ENCODE peak calls at places on chromosomes 12 and 14, in eight cellular contexts. N, D, W, U, P, V, E and T are unnamed samples.

GRCh38 chr12:6382371-6382770 is 1.6 kb upstream of the LTBR start:
- DNase-seq in W (no peak), E (no peak), V (no peak), U (no peak), P (no peak), N (no peak), D (no peak), T (no peak)

GRCh38 chr12:95548056-95548538 is 3.2 kb downstream of the USP44 start:
- DNase-seq in D (peak), E (no peak), P (peak), V (peak), N (peak), U (no peak), W (no peak), T (no peak)

GRCh38 chr12:50901685-50902113 is 50.6 kb upstream of the HIGD1C start:
- DNase-seq in W (no peak), V (no peak), E (no peak), U (no peak), D (no peak), P (no peak), N (no peak), T (no peak)

GRCh38 chr12:40208707-40209106 is 16.1 kb upstream of the LRRK2 start:
- DNase-seq in N (no peak), D (no peak), V (no peak), U (no peak), W (no peak), P (no peak), E (no peak), T (no peak)

GRCh38 chr12:91327136-91327535 is 144.5 kb upstream of the DCN start:
- DNase-seq in V (peak), E (no peak), U (no peak), D (no peak), P (no peak), W (no peak), N (no peak), T (no peak)

GRCh38 chr12:83997425-83997824 is 915.2 kb downstream of the SLC6A15 start:
- DNase-seq in U (no peak), P (no peak), E (no peak), V (no peak), D (no peak), N (no peak), W (no peak), T (no peak)

GRCh38 chr14:59882957-59883356 is 12.4 kb upstream of the RTN1 start:
- DNase-seq in U (peak), P (no peak), D (no peak), N (no peak), V (no peak), W (no peak), E (no peak), T (no peak)

GRCh38 chr12:62640910-62641448 is 174.4 kb downstream of the MON2 start:
- DNase-seq in U (no peak), P (no peak), W (no peak), E (no peak), D (peak), N (peak), V (peak), T (peak)

GRCh38 chr14:24903337-24903736 is 146.6 kb downstream of the STXBP6 start:
- DNase-seq in W (no peak), V (peak), U (peak), N (no peak), D (peak), E (no peak), P (no peak), T (no peak)

GRCh38 chr14:62209287-62209899 is 447.2 kb downstream of the SNAPC1 start:
- DNase-seq in U (peak), E (no peak), D (peak), N (no peak), V (peak), P (no peak), W (no peak), T (no peak)

GRCh38 chr14:65286443-65286842 is 126.1 kb upstream of the FUT8 start:
- DNase-seq in P (no peak), E (no peak), W (no peak), D (no peak), V (no peak), U (no peak), N (no peak), T (peak)

GRCh38 chr12:51293693-51294092 is 23.5 kb upstream of the SMAGP start:
- DNase-seq in E (no peak), D (no peak), V (peak), N (no peak), W (no peak), P (no peak), U (peak), T (no peak)

GRCh38 chr14:94115068-94115591 is 4.6 kb downstream of the IFI27 start:
- DNase-seq in D (peak), U (no peak), V (no peak), E (no peak), P (peak), W (no peak), N (no peak), T (no peak)

GRCh38 chr12:54415223-54415929 is 3.7 kb downstream of the ITGA5 start:
- DNase-seq in U (no peak), P (no peak), W (no peak), V (no peak), N (peak), D (peak), E (no peak), T (peak)

GRCh38 chr12:6867407-6868210 is at the start of gene TPI1:
- DNase-seq in W (peak), U (peak), P (peak), N (peak), E (peak), V (peak), D (peak), T (peak)

GRCh38 chr12:29591140-29592020 is 93.9 kb upstream of the OVCH1 start:
- DNase-seq in U (peak), V (peak), E (no peak), W (no peak), P (no peak), N (peak), D (no peak), T (no peak)

GRCh38 chr14:35365130-35366047 is 39.2 kb downstream of the NFKBIA start:
- DNase-seq in W (no peak), P (no peak), N (peak), E (peak), U (peak), D (peak), V (peak), T (no peak)

GRCh38 chr12:128908254-128908653 is 55.0 kb downstream of the GLT1D1 start:
- DNase-seq in W (no peak), D (no peak), P (no peak), U (no peak), V (no peak), N (no peak), E (no peak), T (no peak)

GRCh38 chr12:104877107-104877705 is 80.9 kb downstream of the SLC41A2 start:
- DNase-seq in U (peak), V (no peak), W (peak), P (no peak), E (no peak), N (peak), D (peak), T (peak)

GRCh38 chr14:104118006-104118844 is 20.2 kb upstream of the KIF26A start:
- DNase-seq in U (no peak), E (peak), D (no peak), W (no peak), V (no peak), N (peak), P (peak), T (no peak)

GRCh38 chr12:1993341-1993740 is 10.9 kb downstream of the DCP1B start:
- DNase-seq in U (peak), P (no peak), D (peak), N (no peak), W (no peak), V (peak), E (no peak), T (no peak)

GRCh38 chr12:109111775-109112491 is 4.5 kb upstream of the ACACB start:
- DNase-seq in V (peak), W (peak), N (peak), E (peak), P (no peak), U (peak), D (peak), T (no peak)

GRCh38 chr14:54121461-54121860 is 164.8 kb upstream of the BMP4 start:
- DNase-seq in U (no peak), E (no peak), D (no peak), V (no peak), W (no peak), N (no peak), P (no peak), T (no peak)

GRCh38 chr12:113955109-113955970 is 10.8 kb downstream of the RBM19 start:
- DNase-seq in E (no peak), W (no peak), U (peak), V (no peak), P (no peak), N (no peak), D (peak), T (no peak)

GRCh38 chr14:81005540-81006228 is 50.3 kb downstream of the TSHR start:
- DNase-seq in V (no peak), D (no peak), N (no peak), P (no peak), U (no peak), E (no peak), W (no peak), T (no peak)

GRCh38 chr12:1373887-1374286 is 220.5 kb downstream of the FBXL14 start:
- DNase-seq in P (no peak), E (no peak), W (no peak), N (no peak), V (peak), D (no peak), U (no peak), T (no peak)

GRCh38 chr12:132478845-132479244 is 11.1 kb upstream of the FBRSL1 start:
- DNase-seq in N (no peak), U (no peak), D (no peak), W (no peak), P (no peak), V (no peak), E (no peak), T (no peak)

GRCh38 chr12:75414671-75415070 is 23.8 kb downstream of the GLIPR1L2 start:
- DNase-seq in W (no peak), V (no peak), P (no peak), D (no peak), U (no peak), N (no peak), E (no peak), T (no peak)

GRCh38 chr14:20632831-20633771 is 8.4 kb downstream of the OR6S1 start:
- DNase-seq in V (peak), U (peak), W (no peak), N (peak), E (no peak), D (peak), P (no peak), T (peak)

GRCh38 chr14:68111733-68112270 is 292.2 kb downstream of the RAD51B start:
- DNase-seq in V (no peak), U (peak), N (no peak), P (no peak), D (no peak), W (no peak), E (no peak), T (no peak)

GRCh38 chr12:110007874-110008273 is 8.6 kb downstream of the ANKRD13A start:
- DNase-seq in D (no peak), U (no peak), W (no peak), V (no peak), P (no peak), N (no peak), E (no peak), T (no peak)

GRCh38 chr12:70549340-70550179 is 87.7 kb downstream of the PTPRB start:
- DNase-seq in U (peak), N (no peak), W (no peak), P (no peak), V (peak), D (peak), E (no peak), T (no peak)

GRCh38 chr14:38838049-38838978 is 264.7 kb downstream of the SEC23A start:
- DNase-seq in N (no peak), U (no peak), E (no peak), P (no peak), W (no peak), D (no peak), V (no peak), T (no peak)

GRCh38 chr12:56160160-56160763 is 2.1 kb downstream of the MYL6 start:
- DNase-seq in P (no peak), E (no peak), N (no peak), V (peak), U (peak), W (peak), D (peak), T (peak)
- H3K4me3 ChIP-seq in P (peak), E (peak), N (no peak), V (peak), U (peak), W (peak), D (peak), T (peak)

GRCh38 chr12:93467351-93468007 is at the start of gene MRPL42:
- DNase-seq in W (peak), P (peak), V (peak), E (peak), N (peak), D (peak), U (peak), T (peak)
- H3K4me3 ChIP-seq in W (peak), P (peak), V (peak), E (peak), N (peak), D (peak), U (peak), T (peak)

DNA sequence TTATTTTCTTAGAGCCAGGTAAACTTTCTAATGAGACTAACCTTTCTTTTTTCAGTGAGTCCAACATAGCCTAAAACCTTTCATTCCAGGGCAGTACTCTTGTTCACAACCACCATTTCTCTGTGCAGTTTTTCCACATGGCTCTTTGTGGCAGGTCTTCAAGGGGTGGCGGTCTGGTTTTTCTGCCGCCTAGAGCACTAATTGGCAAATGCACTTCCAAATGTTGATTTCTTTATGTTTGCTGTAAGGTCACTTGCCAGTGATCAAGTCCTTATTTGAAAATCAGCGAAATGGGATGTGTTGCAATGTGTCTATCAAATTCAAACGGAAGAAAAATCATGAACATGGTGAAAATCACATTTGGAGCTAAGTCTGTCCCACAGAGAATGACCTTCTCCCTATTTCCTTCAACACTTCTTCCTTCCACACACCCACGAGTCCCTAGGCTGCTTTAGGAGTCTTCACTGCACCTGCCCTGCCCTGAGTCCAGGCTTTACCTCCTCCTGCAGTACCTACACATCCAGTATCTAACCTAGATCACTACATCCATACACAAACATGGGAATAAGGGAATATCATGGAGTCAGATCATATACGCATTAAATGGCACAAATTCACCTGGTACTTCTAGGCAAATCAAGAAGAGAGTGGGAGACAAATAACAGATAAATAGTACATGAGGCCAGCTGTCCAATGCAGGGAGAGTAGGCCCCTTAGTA is 1.9 kb downstream of the SRGAP1 start:
- DNase-seq in E (no peak), D (peak), N (no peak), U (no peak), V (no peak), P (no peak), W (no peak), T (no peak)
- H3K4me3 ChIP-seq in E (peak), D (peak), N (no peak), U (peak), V (peak), P (peak), W (no peak), T (no peak)

DNA sequence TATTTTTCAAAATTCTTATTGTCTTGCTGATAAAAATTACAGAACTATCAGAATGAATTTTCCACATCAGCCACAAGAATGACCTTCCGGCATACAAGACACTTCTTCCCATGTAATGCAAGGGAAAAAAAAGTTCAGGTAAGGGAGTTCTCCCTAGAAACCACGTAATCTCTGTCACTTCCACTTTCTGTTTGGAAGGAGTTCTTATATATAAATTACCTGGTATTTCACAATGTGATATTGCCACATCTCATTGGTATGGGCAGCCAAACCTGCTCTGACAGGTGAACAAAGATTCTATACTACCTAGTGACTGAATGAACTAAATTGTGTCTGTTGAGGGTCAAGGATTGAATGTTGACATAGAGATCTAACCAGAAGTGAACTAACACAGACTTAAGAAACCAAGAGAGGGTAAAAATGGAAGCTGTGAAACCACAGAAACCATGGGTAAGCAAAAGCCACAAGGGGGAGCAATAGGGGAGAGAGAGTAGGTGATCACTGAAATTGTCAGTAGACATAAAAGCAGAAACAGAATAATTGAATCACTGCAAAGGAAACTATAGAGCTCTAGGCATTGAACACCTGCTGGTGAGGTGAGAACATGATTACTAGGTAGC is 161.3 kb downstream of the RPL10L start:
- DNase-seq in V (no peak), N (no peak), P (no peak), U (peak), D (peak), W (no peak), E (no peak), T (peak)
- H3K4me3 ChIP-seq in V (no peak), N (no peak), P (no peak), U (no peak), D (no peak), W (no peak), E (no peak), T (no peak)

DNA sequence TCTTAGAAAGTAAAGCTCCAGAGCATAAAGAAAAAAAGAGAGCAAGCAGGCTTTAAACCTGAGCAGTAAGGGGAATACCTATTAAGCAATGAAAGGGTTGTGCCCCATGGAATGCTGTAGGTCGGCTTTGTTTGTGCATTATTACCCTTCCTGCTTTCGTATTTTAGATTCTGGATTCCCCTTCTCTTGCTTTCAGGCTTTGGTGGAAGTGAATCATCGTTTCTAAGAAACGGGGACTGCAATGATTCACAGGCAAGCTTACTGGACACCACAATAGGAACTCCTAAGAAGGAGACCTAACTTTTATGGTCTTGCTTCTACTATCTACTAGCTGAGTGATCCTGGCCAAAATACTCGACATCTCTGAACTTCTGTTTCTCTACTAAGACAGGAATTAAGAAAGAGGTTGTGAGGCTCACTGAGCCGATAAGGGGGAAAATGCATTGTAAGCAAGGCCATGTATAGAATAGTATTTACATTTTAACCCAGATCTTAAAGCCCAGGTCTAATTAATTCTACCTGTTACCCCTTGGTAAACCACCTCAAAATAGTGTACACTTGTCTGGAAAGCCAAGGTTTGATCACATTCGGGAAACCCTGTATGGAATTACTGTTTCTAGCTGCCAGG is 1.2 kb upstream of the BMAL2 start:
- DNase-seq in D (peak), U (peak), E (no peak), V (peak), W (no peak), N (no peak), P (no peak), T (no peak)
- H3K4me3 ChIP-seq in D (no peak), U (peak), E (no peak), V (peak), W (no peak), N (no peak), P (no peak), T (no peak)

DNA sequence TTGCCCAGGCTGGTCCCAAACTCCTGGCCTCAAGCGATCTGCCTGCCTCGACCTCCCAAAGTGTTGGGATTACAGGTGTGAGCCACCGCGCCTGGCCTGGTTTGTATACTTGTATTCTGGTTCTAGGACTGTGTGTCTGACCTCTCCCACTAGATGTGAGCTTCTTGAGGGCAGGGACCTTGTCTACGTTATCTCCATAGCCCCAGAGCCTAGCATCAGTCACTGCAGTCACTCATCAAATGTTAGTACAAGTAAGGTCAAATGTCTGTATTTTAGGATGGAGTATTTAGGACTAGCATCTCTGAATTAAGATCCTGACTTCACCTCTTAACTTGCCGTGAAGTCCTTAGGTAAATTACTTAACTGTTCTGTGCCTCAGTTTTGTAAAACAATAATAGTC is 2.9 kb downstream of the RILPL2 start:
- DNase-seq in W (no peak), V (no peak), D (no peak), P (no peak), U (no peak), N (no peak), E (no peak), T (no peak)
- H3K4me3 ChIP-seq in W (peak), V (no peak), D (no peak), P (no peak), U (no peak), N (no peak), E (peak), T (no peak)

GRCh38 chr14:51666070-51666469 is 14.4 kb downstream of the FRMD6 start:
- DNase-seq in N (no peak), V (no peak), D (peak), U (no peak), W (no peak), P (no peak), E (no peak), T (no peak)
- H3K4me3 ChIP-seq in N (no peak), V (no peak), D (no peak), U (no peak), W (no peak), P (no peak), E (no peak), T (no peak)